ENCODE peak calls at places on chromosomes 3 and 15, in ten cellular contexts. R, N, D, V, P, Y, S, G, X and F are unnamed samples.

GRCh38 chr15:62432702-62433398 is 267.8 kb upstream of the C2CD4B start:
- DNase-seq in D (no peak), G (no peak), P (no peak), X (no peak), V (no peak), Y (no peak), N (peak), R (no peak), S (no peak), F (no peak)

GRCh38 chr3:17156864-17157263 is 272.1 kb downstream of the PLCL2 start:
- DNase-seq in P (no peak), N (no peak), Y (peak), G (no peak), S (no peak), R (no peak), V (no peak), X (no peak), D (no peak), F (no peak)

GRCh38 chr3:64179860-64180259 is 45.4 kb downstream of the PRICKLE2 start:
- DNase-seq in R (no peak), Y (no peak), X (no peak), N (no peak), D (no peak), G (no peak), S (no peak), P (no peak), V (no peak), F (no peak)

GRCh38 chr3:197512691-197513571 is 42.8 kb downstream of the BDH1 start:
- DNase-seq in X (no peak), D (no peak), S (no peak), V (no peak), G (no peak), N (no peak), R (no peak), Y (no peak), P (no peak), F (no peak)

GRCh38 chr3:135000465-135000864 is 205.4 kb downstream of the EPHB1 start:
- DNase-seq in N (no peak), S (no peak), G (no peak), R (no peak), D (no peak), P (no peak), Y (no peak), X (no peak), V (no peak), F (no peak)

GRCh38 chr15:93164409-93164808 is 75.4 kb upstream of the RGMA start:
- DNase-seq in D (no peak), Y (no peak), X (no peak), G (peak), S (no peak), P (no peak), V (no peak), N (no peak), R (no peak), F (peak)

GRCh38 chr3:11548721-11549131 is 95.0 kb downstream of the VGLL4 start:
- DNase-seq in X (no peak), P (no peak), R (no peak), S (no peak), Y (no peak), D (peak), N (no peak), V (no peak), G (no peak), F (no peak)

GRCh38 chr15:72117448-72117697 is 577 bp downstream of the MYO9A start:
- DNase-seq in R (peak), X (peak), D (peak), G (peak), N (peak), P (peak), V (peak), Y (peak), S (no peak), F (peak)

GRCh38 chr3:103918336-103918735 is 1448.4 kb upstream of the ALCAM start:
- DNase-seq in R (no peak), V (no peak), D (no peak), G (no peak), P (no peak), X (no peak), Y (no peak), S (no peak), N (no peak), F (no peak)

GRCh38 chr15:43209059-43209824 is 11.6 kb downstream of the EPB42 start:
- DNase-seq in S (no peak), V (no peak), D (no peak), R (no peak), G (no peak), X (no peak), P (peak), Y (no peak), N (no peak), F (peak)

GRCh38 chr15:84685304-84685703 is 27.3 kb upstream of the NMB start:
- DNase-seq in N (peak), D (peak), G (no peak), R (peak), Y (no peak), V (no peak), P (no peak), X (no peak), S (no peak), F (no peak)

GRCh38 chr3:123533554-123534159 is 51.2 kb downstream of the HACD2 start:
- DNase-seq in G (no peak), P (no peak), V (no peak), R (no peak), X (no peak), S (no peak), N (no peak), D (no peak), Y (no peak), F (no peak)

GRCh38 chr3:114711321-114711891 is 417.6 kb downstream of the TIGIT start:
- DNase-seq in P (no peak), D (no peak), Y (no peak), S (no peak), R (no peak), V (no peak), G (no peak), X (no peak), N (no peak), F (no peak)

GRCh38 chr3:117047951-117048705 is 338.5 kb downstream of the TUSC7 start:
- DNase-seq in G (no peak), D (peak), S (no peak), X (no peak), Y (no peak), N (no peak), V (no peak), P (no peak), R (no peak), F (no peak)

GRCh38 chr3:149020196-149020838 is 29.0 kb downstream of the GYG1 start:
- DNase-seq in Y (no peak), R (no peak), V (no peak), N (peak), S (no peak), P (no peak), D (no peak), G (no peak), X (no peak), F (no peak)

GRCh38 chr3:112811150-112811884 is 35.3 kb downstream of the CD200R1L start:
- DNase-seq in D (peak), X (no peak), Y (no peak), N (no peak), G (no peak), P (no peak), S (no peak), R (no peak), V (no peak), F (no peak)

GRCh38 chr3:4376499-4376898 is 73.3 kb downstream of the SETMAR start:
- DNase-seq in D (peak), P (no peak), X (no peak), G (no peak), N (no peak), R (no peak), V (no peak), S (no peak), Y (no peak), F (no peak)

GRCh38 chr3:110744723-110745122 is 326.9 kb upstream of the NECTIN3 start:
- DNase-seq in V (no peak), D (no peak), Y (no peak), G (no peak), P (no peak), N (no peak), X (no peak), S (no peak), R (no peak), F (no peak)

GRCh38 chr3:25007974-25008658 is 419.9 kb upstream of the RARB start:
- DNase-seq in X (no peak), Y (no peak), G (no peak), V (no peak), S (no peak), R (no peak), N (no peak), D (peak), P (no peak), F (no peak)

GRCh38 chr3:130658666-130659065 is 88.0 kb downstream of the PIK3R4 start:
- DNase-seq in P (no peak), G (no peak), X (no peak), V (no peak), R (no peak), N (no peak), S (no peak), Y (no peak), D (peak), F (no peak)

GRCh38 chr3:84547971-84548970 is 410.5 kb upstream of the CADM2 start:
- DNase-seq in G (no peak), Y (no peak), S (peak), V (no peak), P (peak), D (peak), N (no peak), R (peak), X (no peak), F (no peak)

GRCh38 chr3:149971403-149972075 is 844 bp upstream of the PFN2 start:
- DNase-seq in G (peak), N (peak), S (no peak), P (peak), Y (peak), D (peak), V (no peak), X (peak), R (no peak), F (peak)

GRCh38 chr15:84034831-84035753 is 200.5 kb upstream of the GOLGA6L4 start:
- DNase-seq in G (no peak), D (peak), N (no peak), S (no peak), R (no peak), Y (no peak), X (no peak), V (no peak), P (no peak), F (no peak)

DNA sequence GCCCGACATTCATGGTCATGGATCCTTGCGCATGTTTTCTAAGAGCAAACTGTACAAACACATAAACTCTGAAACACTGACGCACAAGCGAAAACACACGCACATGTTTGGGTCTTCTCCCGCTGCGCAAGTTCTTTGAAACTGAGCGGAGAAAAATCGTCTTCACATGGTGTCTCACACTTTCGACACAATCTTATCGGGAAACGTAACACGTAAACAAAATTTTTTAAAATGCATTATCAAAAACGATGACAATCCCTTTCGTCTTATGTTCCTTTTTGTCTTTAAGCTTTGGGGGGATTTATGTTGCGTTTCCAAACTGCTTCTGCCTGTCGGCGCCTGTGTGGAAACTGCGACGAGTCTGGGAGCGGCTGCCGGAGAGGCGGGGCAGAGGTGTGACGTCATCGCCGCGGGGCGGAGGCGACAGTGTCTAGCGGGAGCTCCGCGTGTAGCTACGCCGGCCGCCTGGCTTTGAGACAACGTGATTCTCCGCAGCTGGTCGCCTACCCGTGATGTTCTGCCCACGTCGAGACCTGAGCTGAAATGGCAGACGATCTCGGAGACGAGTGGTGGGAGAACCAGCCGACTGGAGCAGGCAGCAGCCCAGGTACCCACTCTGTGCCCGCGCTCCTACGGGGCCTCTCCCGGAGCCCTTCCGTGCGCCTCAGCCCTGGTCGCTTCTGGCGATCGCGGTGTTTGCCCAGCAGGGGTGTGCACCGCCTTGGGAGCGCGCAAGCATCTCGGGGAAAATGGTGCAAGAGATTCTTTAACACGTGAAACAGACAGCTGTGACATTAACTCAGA is at the start of gene CMSS1:
- DNase-seq in R (peak), Y (peak), G (peak), N (peak), S (peak), V (peak), X (peak), P (peak), D (peak), F (peak)
- TF ChIP-seq CTCF in R (no peak), Y (no peak), G (no peak), N (peak), S (peak), V (peak), X (no peak), P (no peak), D (peak), F (no peak)

GRCh38 chr3:98982336-98982735 is 80.8 kb upstream of the DCBLD2 start:
- DNase-seq in X (no peak), Y (no peak), P (no peak), N (no peak), G (no peak), S (no peak), V (no peak), R (no peak), D (no peak), F (no peak)

GRCh38 chr3:98986073-98986472 is 84.6 kb upstream of the DCBLD2 start:
- DNase-seq in G (no peak), R (peak), P (no peak), Y (no peak), D (peak), X (no peak), S (peak), N (no peak), V (no peak), F (no peak)

GRCh38 chr3:98984024-98984423 is 82.5 kb upstream of the DCBLD2 start:
- DNase-seq in Y (no peak), R (no peak), N (no peak), X (no peak), D (no peak), V (no peak), P (no peak), G (no peak), S (no peak), F (no peak)

GRCh38 chr3:98980915-98981596 is 79.6 kb upstream of the DCBLD2 start:
- DNase-seq in N (no peak), G (no peak), Y (no peak), P (no peak), X (no peak), R (no peak), D (peak), S (no peak), V (no peak), F (no peak)

GRCh38 chr3:98985406-98985805 is 83.9 kb upstream of the DCBLD2 start:
- DNase-seq in G (no peak), X (no peak), V (no peak), S (no peak), R (no peak), Y (no peak), D (peak), P (no peak), N (no peak), F (no peak)
- TF ChIP-seq CTCF in G (no peak), X (no peak), V (no peak), S (no peak), R (no peak), Y (no peak), D (no peak), P (no peak), N (no peak), F (no peak)

DNA sequence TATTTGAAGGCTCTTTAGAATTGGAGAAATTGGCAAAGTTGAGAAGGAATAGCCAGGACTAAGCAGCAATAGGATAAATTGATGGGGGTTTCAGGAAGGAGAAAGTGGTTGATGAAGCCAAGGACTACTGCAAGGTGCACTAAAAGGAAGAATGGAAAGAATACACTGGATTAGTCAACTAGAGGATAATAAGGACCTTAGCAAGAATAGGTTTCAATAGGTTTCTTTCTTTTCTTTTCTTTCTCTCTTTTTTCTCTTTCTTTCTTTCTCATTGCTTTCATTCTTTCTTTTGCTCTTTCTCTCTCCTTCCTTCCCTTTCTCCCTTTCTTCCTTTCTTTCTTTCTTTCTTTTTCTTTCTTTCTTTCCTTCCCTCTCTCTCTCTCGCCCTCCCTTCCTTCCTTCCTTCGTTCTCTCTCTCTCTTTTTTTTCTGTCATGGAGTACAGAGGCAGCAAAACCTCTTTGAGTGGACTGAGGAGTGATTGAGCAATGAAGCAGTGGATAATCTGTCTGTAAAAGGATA is 234.4 kb upstream of the TMC3 start:
- DNase-seq in V (no peak), G (no peak), R (no peak), Y (no peak), X (no peak), P (no peak), S (no peak), D (no peak), N (no peak), F (no peak)
- TF ChIP-seq CTCF in V (no peak), G (no peak), R (no peak), Y (no peak), X (no peak), P (no peak), S (no peak), D (no peak), N (no peak), F (no peak)

DNA sequence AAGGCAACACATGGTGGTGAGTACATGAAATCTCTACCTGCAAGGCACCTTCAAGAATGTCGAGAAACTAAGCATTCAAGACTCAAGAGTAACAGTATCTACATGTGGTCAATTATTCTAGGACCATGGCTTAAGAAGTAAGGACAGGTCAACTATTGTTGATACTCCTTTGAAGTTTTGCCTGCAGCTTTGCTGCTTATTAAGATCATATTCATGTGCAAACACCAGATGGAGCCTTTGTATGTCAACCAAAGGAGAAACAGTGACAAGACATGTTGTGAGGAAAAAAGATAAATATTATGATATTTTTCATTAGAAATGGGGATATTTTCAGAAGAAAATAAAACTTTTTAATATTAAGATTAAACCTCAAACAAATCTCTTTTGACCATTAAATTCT is 52.3 kb upstream of the FGF7 start:
- DNase-seq in Y (no peak), P (peak), R (no peak), X (no peak), S (no peak), V (no peak), D (peak), G (no peak), N (no peak), F (no peak)
- TF ChIP-seq CTCF in Y (no peak), P (no peak), R (no peak), X (no peak), S (peak), V (peak), D (peak), G (no peak), N (no peak), F (no peak)

GRCh38 chr3:126957776-126958637 is 24.9 kb upstream of the PLXNA1 start:
- DNase-seq in P (no peak), R (peak), V (no peak), X (no peak), Y (no peak), D (no peak), S (no peak), G (no peak), N (peak), F (no peak)
- TF ChIP-seq CTCF in P (no peak), R (no peak), V (no peak), X (no peak), Y (no peak), D (no peak), S (no peak), G (no peak), N (no peak), F (no peak)

DNA sequence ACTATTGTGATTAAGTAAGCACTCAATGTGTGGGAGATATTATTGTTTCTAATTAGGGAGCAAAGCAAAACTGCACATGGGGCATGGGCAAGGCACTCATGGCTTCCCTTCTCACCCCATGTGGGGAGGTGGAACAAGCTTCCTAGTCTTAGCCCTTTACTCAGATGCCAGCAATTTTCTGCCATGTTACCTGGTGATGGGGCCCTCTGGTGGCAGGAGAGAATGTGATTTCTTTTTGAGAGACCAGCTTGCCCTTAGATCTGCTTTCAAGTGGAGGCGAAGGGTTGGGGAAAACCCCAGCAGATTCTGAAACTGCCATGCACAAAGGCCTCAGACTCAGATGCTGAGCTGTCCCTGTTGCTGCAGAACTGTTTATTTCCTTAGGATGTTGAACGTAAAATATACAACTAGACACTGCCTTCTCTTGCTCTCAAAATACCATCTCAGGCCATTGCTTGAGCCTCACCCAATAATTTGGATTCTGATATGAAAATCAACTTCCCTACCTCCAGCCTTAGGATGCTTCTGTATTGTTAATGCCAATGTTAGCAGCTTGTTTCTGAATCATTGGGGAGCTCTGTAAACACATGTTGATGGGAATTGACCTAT is 130.2 kb upstream of the TPRG1 start:
- DNase-seq in G (peak), N (no peak), R (peak), D (peak), P (peak), V (no peak), S (peak), Y (no peak), X (peak), F (peak)
- TF ChIP-seq CTCF in G (peak), N (no peak), R (peak), D (peak), P (no peak), V (peak), S (peak), Y (no peak), X (peak), F (peak)